ENCODE peak calls at places on chromosomes 13 and 19, in five cellular contexts. Z, Q, G, K and T are unnamed samples.

GRCh38 chr13:98147521-98147920 is 4.6 kb downstream of the FARP1 start:
- ATAC-seq in Z (no peak), Q (no peak), G (no peak), K (no peak), T (no peak)

GRCh38 chr19:34023381-34023780 is 148.9 kb upstream of the LSM14A start:
- ATAC-seq in Z (no peak), Q (no peak), G (no peak), K (no peak), T (no peak)

GRCh38 chr13:43767351-43767901 is 19.3 kb downstream of the ENOX1 start:
- ATAC-seq in Z (no peak), Q (peak), G (peak), K (peak), T (peak)

GRCh38 chr19:16384688-16385087 is 60.1 kb downstream of the KLF2 start:
- ATAC-seq in Z (no peak), Q (no peak), G (no peak), K (peak), T (no peak)

GRCh38 chr13:80778302-80778701 is 437.4 kb upstream of the SPRY2 start:
- ATAC-seq in Z (no peak), Q (peak), G (no peak), K (no peak), T (no peak)

GRCh38 chr13:27911499-27911898 is 8.3 kb upstream of the PDX1 start:
- ATAC-seq in Z (no peak), Q (peak), G (no peak), K (no peak), T (no peak)

GRCh38 chr13:40375522-40376171 is 290.8 kb downstream of the FOXO1 start:
- ATAC-seq in Z (no peak), Q (peak), G (peak), K (peak), T (peak)

GRCh38 chr13:20150561-20150960 is 10.3 kb downstream of the GJA3 start:
- ATAC-seq in Z (no peak), Q (no peak), G (no peak), K (peak), T (no peak)

GRCh38 chr13:74966814-74967213 is 515.2 kb downstream of the TBC1D4 start:
- ATAC-seq in Z (no peak), Q (no peak), G (no peak), K (peak), T (no peak)

GRCh38 chr13:59750860-59751259 is 412.9 kb downstream of the DIAPH3 start:
- ATAC-seq in Z (no peak), Q (no peak), G (no peak), K (peak), T (peak)

GRCh38 chr19:18796239-18796638 is 5.1 kb upstream of the COMP start:
- ATAC-seq in Z (no peak), Q (no peak), G (no peak), K (no peak), T (no peak)

GRCh38 chr13:112726018-112726767 is 36.4 kb downstream of the ATP11A start:
- ATAC-seq in Z (peak), Q (no peak), G (no peak), K (no peak), T (no peak)

GRCh38 chr13:79481685-79482052 is 714 bp downstream of the NDFIP2 start:
- ATAC-seq in Z (peak), Q (peak), G (peak), K (peak), T (peak)

GRCh38 chr13:109166807-109167206 is 537.4 kb downstream of the MYO16 start:
- ATAC-seq in Z (no peak), Q (no peak), G (no peak), K (peak), T (no peak)

GRCh38 chr13:99196466-99197256 is 4.0 kb upstream of the UBAC2 start:
- ATAC-seq in Z (no peak), Q (no peak), G (no peak), K (no peak), T (no peak)

GRCh38 chr19:16328824-16329482 is 4.3 kb downstream of the KLF2 start:
- ATAC-seq in Z (peak), Q (no peak), G (no peak), K (no peak), T (peak)